ENCODE peak calls at places on chromosomes 2 and 18, in ten cellular contexts. One of them, this sample, is unnamed.

GRCh38 chr18:2853926-2854664 is 7.3 kb downstream of the EMILIN2 start:
- DNase-seq in heart right ventricle: no peak
- DNase-seq in CD8-positive, alpha-beta T cell: no peak
- DNase-seq in transverse colon: no peak
- DNase-seq in upper lobe of left lung: no peak
- DNase-seq in vagina: peak; percentile 37
- DNase-seq in SK-N-SH: no peak
- DNase-seq in hepatocyte: peak; percentile 50
- DNase-seq in lung: no peak
- DNase-seq in MM.1S: no peak
- DNase-seq in this sample: no peak

GRCh38 chr2:223314831-223315230 is 262.8 kb downstream of the KCNE4 start:
- DNase-seq in heart right ventricle: no peak
- DNase-seq in CD8-positive, alpha-beta T cell: no peak
- DNase-seq in transverse colon: no peak
- DNase-seq in upper lobe of left lung: no peak
- DNase-seq in vagina: no peak
- DNase-seq in SK-N-SH: no peak
- DNase-seq in hepatocyte: no peak
- DNase-seq in lung: no peak
- DNase-seq in MM.1S: no peak
- DNase-seq in this sample: no peak

GRCh38 chr18:32909798-32910561 is 137.2 kb upstream of the KLHL14 start:
- DNase-seq in heart right ventricle: no peak
- DNase-seq in CD8-positive, alpha-beta T cell: no peak
- DNase-seq in transverse colon: no peak
- DNase-seq in upper lobe of left lung: no peak
- DNase-seq in vagina: no peak
- DNase-seq in SK-N-SH: no peak
- DNase-seq in hepatocyte: no peak
- DNase-seq in lung: no peak
- DNase-seq in MM.1S: no peak
- DNase-seq in this sample: no peak

GRCh38 chr18:49247786-49248185 is 212.7 kb downstream of the DYM start:
- DNase-seq in heart right ventricle: no peak
- DNase-seq in CD8-positive, alpha-beta T cell: no peak
- DNase-seq in transverse colon: no peak
- DNase-seq in upper lobe of left lung: no peak
- DNase-seq in vagina: no peak
- DNase-seq in SK-N-SH: no peak
- DNase-seq in hepatocyte: no peak
- DNase-seq in lung: no peak
- DNase-seq in MM.1S: no peak
- DNase-seq in this sample: no peak

GRCh38 chr2:74267068-74267467 is 68.7 kb downstream of the MTHFD2 start:
- DNase-seq in heart right ventricle: no peak
- DNase-seq in CD8-positive, alpha-beta T cell: peak; percentile 69
- DNase-seq in transverse colon: peak; percentile 79
- DNase-seq in upper lobe of left lung: no peak
- DNase-seq in vagina: no peak
- DNase-seq in SK-N-SH: no peak
- DNase-seq in hepatocyte: peak; percentile 66
- DNase-seq in lung: peak; percentile 32
- DNase-seq in MM.1S: peak; percentile 67
- DNase-seq in this sample: no peak

GRCh38 chr2:28626891-28627421 is 124.7 kb upstream of the PPP1CB start:
- DNase-seq in heart right ventricle: no peak
- DNase-seq in CD8-positive, alpha-beta T cell: no peak
- DNase-seq in transverse colon: peak; percentile 34
- DNase-seq in upper lobe of left lung: no peak
- DNase-seq in vagina: no peak
- DNase-seq in SK-N-SH: no peak
- DNase-seq in hepatocyte: no peak
- DNase-seq in lung: no peak
- DNase-seq in MM.1S: no peak
- DNase-seq in this sample: peak; percentile 53

GRCh38 chr18:24214144-24214543 is 75.3 kb downstream of the CABYR start:
- DNase-seq in heart right ventricle: no peak
- DNase-seq in CD8-positive, alpha-beta T cell: no peak
- DNase-seq in transverse colon: no peak
- DNase-seq in upper lobe of left lung: no peak
- DNase-seq in vagina: no peak
- DNase-seq in SK-N-SH: no peak
- DNase-seq in hepatocyte: no peak
- DNase-seq in lung: no peak
- DNase-seq in MM.1S: no peak
- DNase-seq in this sample: no peak

GRCh38 chr2:8761529-8762164 is 75.8 kb downstream of the KIDINS220 start:
- DNase-seq in heart right ventricle: no peak
- DNase-seq in CD8-positive, alpha-beta T cell: no peak
- DNase-seq in transverse colon: no peak
- DNase-seq in upper lobe of left lung: no peak
- DNase-seq in vagina: no peak
- DNase-seq in SK-N-SH: peak; percentile 63
- DNase-seq in hepatocyte: peak; percentile 37
- DNase-seq in lung: no peak
- DNase-seq in MM.1S: peak; percentile 53
- DNase-seq in this sample: no peak

GRCh38 chr18:43192408-43192807 is 76.9 kb upstream of the RIT2 start:
- DNase-seq in heart right ventricle: no peak
- DNase-seq in CD8-positive, alpha-beta T cell: no peak
- DNase-seq in transverse colon: no peak
- DNase-seq in upper lobe of left lung: no peak
- DNase-seq in vagina: no peak
- DNase-seq in SK-N-SH: no peak
- DNase-seq in hepatocyte: no peak
- DNase-seq in lung: no peak
- DNase-seq in MM.1S: peak; percentile 27
- DNase-seq in this sample: no peak

GRCh38 chr2:105821428-105822125 is 76.9 kb downstream of the NCK2 start:
- DNase-seq in heart right ventricle: no peak
- DNase-seq in CD8-positive, alpha-beta T cell: no peak
- DNase-seq in transverse colon: no peak
- DNase-seq in upper lobe of left lung: no peak
- DNase-seq in vagina: no peak
- DNase-seq in SK-N-SH: no peak
- DNase-seq in hepatocyte: no peak
- DNase-seq in lung: no peak
- DNase-seq in MM.1S: no peak
- DNase-seq in this sample: no peak

GRCh38 chr2:192007819-192008218 is 160.9 kb upstream of the CAVIN2 start:
- DNase-seq in heart right ventricle: no peak
- DNase-seq in CD8-positive, alpha-beta T cell: no peak
- DNase-seq in transverse colon: no peak
- DNase-seq in upper lobe of left lung: no peak
- DNase-seq in vagina: no peak
- DNase-seq in SK-N-SH: no peak
- DNase-seq in hepatocyte: no peak
- DNase-seq in lung: no peak
- DNase-seq in MM.1S: no peak
- DNase-seq in this sample: no peak

GRCh38 chr2:76461431-76461830 is 750.7 kb upstream of the GCFC2 start:
- DNase-seq in heart right ventricle: no peak
- DNase-seq in CD8-positive, alpha-beta T cell: no peak
- DNase-seq in transverse colon: no peak
- DNase-seq in upper lobe of left lung: no peak
- DNase-seq in vagina: no peak
- DNase-seq in SK-N-SH: no peak
- DNase-seq in hepatocyte: no peak
- DNase-seq in lung: no peak
- DNase-seq in MM.1S: no peak
- DNase-seq in this sample: no peak

GRCh38 chr2:20664431-20665260 is 2.3 kb upstream of the GDF7 start:
- DNase-seq in heart right ventricle: no peak
- DNase-seq in CD8-positive, alpha-beta T cell: no peak
- DNase-seq in transverse colon: no peak
- DNase-seq in upper lobe of left lung: no peak
- DNase-seq in vagina: no peak
- DNase-seq in SK-N-SH: peak; percentile 24
- DNase-seq in hepatocyte: no peak
- DNase-seq in lung: no peak
- DNase-seq in MM.1S: no peak
- DNase-seq in this sample: no peak
- H3K4me3 ChIP-seq in heart right ventricle: no peak overlapping the region
- H3K4me3 ChIP-seq in CD8-positive, alpha-beta T cell: no peak overlapping the region
- H3K4me3 ChIP-seq in transverse colon: no peak overlapping the region
- H3K4me3 ChIP-seq in upper lobe of left lung: no peak overlapping the region
- H3K4me3 ChIP-seq in vagina: peak overlapping the region; percentile 57
- H3K4me3 ChIP-seq in SK-N-SH: no peak overlapping the region
- H3K4me3 ChIP-seq in hepatocyte: no peak overlapping the region
- H3K4me3 ChIP-seq in lung: no peak overlapping the region
- H3K4me3 ChIP-seq in MM.1S: no peak overlapping the region
- H3K4me3 ChIP-seq in this sample: no peak overlapping the region

GRCh38 chr18:26190506-26190905 is 35.7 kb upstream of the TAF4B start:
- DNase-seq in heart right ventricle: no peak
- DNase-seq in CD8-positive, alpha-beta T cell: peak; percentile 63
- DNase-seq in transverse colon: peak; percentile 43
- DNase-seq in upper lobe of left lung: no peak
- DNase-seq in vagina: no peak
- DNase-seq in SK-N-SH: no peak
- DNase-seq in hepatocyte: no peak
- DNase-seq in lung: no peak
- DNase-seq in MM.1S: peak; percentile 90
- DNase-seq in this sample: no peak

GRCh38 chr18:26192233-26192632 is 34.0 kb upstream of the TAF4B start:
- DNase-seq in heart right ventricle: no peak
- DNase-seq in CD8-positive, alpha-beta T cell: no peak
- DNase-seq in transverse colon: no peak
- DNase-seq in upper lobe of left lung: no peak
- DNase-seq in vagina: no peak
- DNase-seq in SK-N-SH: no peak
- DNase-seq in hepatocyte: no peak
- DNase-seq in lung: no peak
- DNase-seq in MM.1S: no peak
- DNase-seq in this sample: no peak
- TF ChIP-seq CTCF in heart right ventricle: no peak
- TF ChIP-seq CTCF in CD8-positive, alpha-beta T cell: no peak
- TF ChIP-seq CTCF in transverse colon: no peak
- TF ChIP-seq CTCF in upper lobe of left lung: no peak
- TF ChIP-seq CTCF in vagina: no peak
- TF ChIP-seq CTCF in SK-N-SH: no peak
- TF ChIP-seq CTCF in hepatocyte: no peak
- TF ChIP-seq CTCF in lung: no peak
- TF ChIP-seq CTCF in MM.1S: no peak
- TF ChIP-seq CTCF in this sample: no peak

GRCh38 chr2:217252181-217252580 is 392.3 kb upstream of the TNP1 start:
- DNase-seq in heart right ventricle: no peak
- DNase-seq in CD8-positive, alpha-beta T cell: no peak
- DNase-seq in transverse colon: no peak
- DNase-seq in upper lobe of left lung: no peak
- DNase-seq in vagina: no peak
- DNase-seq in SK-N-SH: no peak
- DNase-seq in hepatocyte: no peak
- DNase-seq in lung: no peak
- DNase-seq in MM.1S: no peak
- DNase-seq in this sample: no peak

GRCh38 chr2:217247511-217247910 is 387.6 kb upstream of the TNP1 start:
- DNase-seq in heart right ventricle: no peak
- DNase-seq in CD8-positive, alpha-beta T cell: no peak
- DNase-seq in transverse colon: no peak
- DNase-seq in upper lobe of left lung: no peak
- DNase-seq in vagina: no peak
- DNase-seq in SK-N-SH: no peak
- DNase-seq in hepatocyte: no peak
- DNase-seq in lung: no peak
- DNase-seq in MM.1S: no peak
- DNase-seq in this sample: no peak

GRCh38 chr2:217248312-217248935 is 388.6 kb upstream of the TNP1 start:
- DNase-seq in heart right ventricle: peak; percentile 88
- DNase-seq in CD8-positive, alpha-beta T cell: no peak
- DNase-seq in transverse colon: peak; percentile 50
- DNase-seq in upper lobe of left lung: peak; percentile 14
- DNase-seq in vagina: no peak
- DNase-seq in SK-N-SH: peak; percentile 74
- DNase-seq in hepatocyte: peak; percentile 83
- DNase-seq in lung: peak; percentile 77
- DNase-seq in MM.1S: no peak
- DNase-seq in this sample: peak; percentile 33

GRCh38 chr2:217249086-217249485 is 389.2 kb upstream of the TNP1 start:
- DNase-seq in heart right ventricle: no peak
- DNase-seq in CD8-positive, alpha-beta T cell: no peak
- DNase-seq in transverse colon: no peak
- DNase-seq in upper lobe of left lung: no peak
- DNase-seq in vagina: no peak
- DNase-seq in SK-N-SH: no peak
- DNase-seq in hepatocyte: no peak
- DNase-seq in lung: no peak
- DNase-seq in MM.1S: no peak
- DNase-seq in this sample: no peak

GRCh38 chr2:217249490-217250451 is 389.9 kb upstream of the TNP1 start:
- DNase-seq in heart right ventricle: no peak
- DNase-seq in CD8-positive, alpha-beta T cell: no peak
- DNase-seq in transverse colon: peak; percentile 25
- DNase-seq in upper lobe of left lung: no peak
- DNase-seq in vagina: no peak
- DNase-seq in SK-N-SH: no peak
- DNase-seq in hepatocyte: peak; percentile 52
- DNase-seq in lung: no peak
- DNase-seq in MM.1S: no peak
- DNase-seq in this sample: no peak
- H3K27ac ChIP-seq in heart right ventricle: no peak overlapping the region
- H3K27ac ChIP-seq in CD8-positive, alpha-beta T cell: no peak overlapping the region
- H3K27ac ChIP-seq in transverse colon: peak overlapping the region; percentile 87
- H3K27ac ChIP-seq in upper lobe of left lung: peak overlapping the region; percentile 17
- H3K27ac ChIP-seq in vagina: peak overlapping the region; percentile 80
- H3K27ac ChIP-seq in SK-N-SH: peak overlapping the region; percentile 81
- H3K27ac ChIP-seq in hepatocyte: peak overlapping the region; percentile 82
- H3K27ac ChIP-seq in lung: peak overlapping the region; percentile 15
- H3K27ac ChIP-seq in MM.1S: no peak overlapping the region
- H3K27ac ChIP-seq in this sample: no peak overlapping the region

DNA sequence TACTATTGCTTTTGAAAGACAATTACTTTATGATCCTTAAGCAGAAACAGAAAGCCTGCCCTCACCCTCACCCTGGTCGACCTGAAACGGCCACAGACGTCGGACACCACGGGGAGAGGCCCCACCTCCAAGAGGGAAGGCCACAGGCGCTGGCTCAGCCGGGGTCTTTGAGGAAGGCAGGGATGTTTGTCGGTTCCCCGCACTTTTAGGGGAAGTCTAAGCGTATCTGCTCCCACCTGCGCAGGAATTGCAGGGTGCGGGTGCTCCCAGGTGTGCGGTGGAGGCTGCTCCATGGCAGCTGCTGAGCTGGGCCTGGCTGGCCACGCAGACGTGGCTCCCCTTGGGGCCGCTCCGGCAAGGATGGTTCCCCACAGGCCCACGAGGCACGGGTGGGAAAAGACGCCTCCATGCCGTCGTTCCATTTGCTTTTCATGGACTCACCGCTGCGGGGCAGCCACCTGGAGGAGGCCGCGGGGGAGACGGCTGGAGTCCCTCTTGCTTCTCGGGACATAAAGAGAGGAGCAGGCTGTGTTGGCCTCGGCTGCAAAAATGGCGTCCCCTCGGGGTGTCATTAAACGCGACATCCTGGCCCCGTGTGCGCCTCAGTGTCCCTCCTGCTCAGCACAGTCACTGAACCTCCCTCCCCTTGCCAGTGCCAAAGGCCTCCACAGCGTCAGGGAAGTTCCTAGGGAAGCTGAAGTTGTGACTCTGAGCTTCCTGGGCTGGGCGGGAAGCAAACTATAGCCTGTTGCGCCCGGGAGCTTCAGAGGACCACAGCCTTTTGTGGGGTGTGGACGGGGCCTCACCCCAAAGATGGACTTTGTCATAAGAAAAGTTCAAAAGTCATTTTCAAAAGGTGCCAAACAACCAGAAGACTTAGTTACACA is 63.4 kb downstream of the NFATC1 start:
- DNase-seq in heart right ventricle: peak; percentile 42
- DNase-seq in CD8-positive, alpha-beta T cell: no peak
- DNase-seq in transverse colon: no peak
- DNase-seq in upper lobe of left lung: peak; percentile 71
- DNase-seq in vagina: no peak
- DNase-seq in SK-N-SH: no peak
- DNase-seq in hepatocyte: no peak
- DNase-seq in lung: no peak
- DNase-seq in MM.1S: no peak
- DNase-seq in this sample: no peak
- H3K4me3 ChIP-seq in heart right ventricle: peak overlapping the region; percentile 14
- H3K4me3 ChIP-seq in CD8-positive, alpha-beta T cell: no peak overlapping the region
- H3K4me3 ChIP-seq in transverse colon: no peak overlapping the region
- H3K4me3 ChIP-seq in upper lobe of left lung: no peak overlapping the region
- H3K4me3 ChIP-seq in vagina: no peak overlapping the region
- H3K4me3 ChIP-seq in SK-N-SH: no peak overlapping the region
- H3K4me3 ChIP-seq in hepatocyte: no peak overlapping the region
- H3K4me3 ChIP-seq in lung: no peak overlapping the region
- H3K4me3 ChIP-seq in MM.1S: no peak overlapping the region
- H3K4me3 ChIP-seq in this sample: no peak overlapping the region

This sample was measured in AG04450.